ENCODE peak calls at places on chromosomes 1 and 21, in four cellular contexts. G is HT1080, T is SHP77, V is NCI-H2081. L is an unnamed sample.

GRCh38 chr1:153629343-153629665 is 1.1 kb downstream of the S100A1 start:
- DNase-seq in G (no peak), T (no peak), V (no peak), L (no peak)

GRCh38 chr21:34916446-34916845 is 132.7 kb downstream of the RUNX1 start:
- DNase-seq in G (no peak), T (no peak), V (no peak), L (no peak)

GRCh38 chr1:168499094-168500049 is 44.4 kb downstream of the XCL2 start:
- DNase-seq in G (no peak), T (no peak), V (no peak), L (no peak)

GRCh38 chr21:38236232-38236631 is 20.6 kb upstream of the KCNJ15 start:
- DNase-seq in G (no peak), T (no peak), V (no peak), L (no peak)

GRCh38 chr1:86419277-86419903 is 4.6 kb upstream of the CLCA2 start:
- DNase-seq in G (peak), T (peak), V (peak), L (no peak)

GRCh38 chr1:16152521-16153087 is 3.3 kb downstream of the EPHA2 start:
- DNase-seq in G (peak), T (no peak), V (no peak), L (no peak)

GRCh38 chr1:6614019-6614952 is 755 bp downstream of the PHF13 start:
- DNase-seq in G (no peak), T (no peak), V (peak), L (peak)

GRCh38 chr1:153608742-153609584 is 4.0 kb downstream of the S100A16 start:
- DNase-seq in G (peak), T (peak), V (no peak), L (no peak)

GRCh38 chr21:41956926-41957729 is 3.3 kb upstream of the C2CD2 start:
- DNase-seq in G (peak), T (no peak), V (no peak), L (no peak)

GRCh38 chr1:14366361-14367018 is 232.0 kb upstream of the KAZN start:
- DNase-seq in G (no peak), T (peak), V (no peak), L (no peak)

GRCh38 chr1:153343040-153343681 is 5.5 kb downstream of the PGLYRP4 start:
- DNase-seq in G (no peak), T (no peak), V (no peak), L (no peak)

GRCh38 chr21:35738342-35738961 is 321.9 kb downstream of the SETD4 start:
- DNase-seq in G (peak), T (no peak), V (no peak), L (no peak)

GRCh38 chr1:3315991-3316943 is 138.2 kb upstream of the ARHGEF16 start:
- DNase-seq in G (no peak), T (no peak), V (no peak), L (no peak)

GRCh38 chr1:159749630-159750029 is 31.1 kb upstream of the DUSP23 start:
- DNase-seq in G (no peak), T (no peak), V (no peak), L (no peak)

GRCh38 chr1:169383449-169383848 is 15.5 kb downstream of the BLZF1 start:
- DNase-seq in G (no peak), T (no peak), V (no peak), L (no peak)

GRCh38 chr1:21874328-21874727 is 62.3 kb downstream of the LDLRAD2 start:
- DNase-seq in G (no peak), T (no peak), V (no peak), L (no peak)

L was measured in HuH-7.5.